ENCODE peak calls at places on chromosome 13, in four cellular contexts. Q is trophoblast cell, V is mesendoderm, K is IMR-90. T is an unnamed sample.

GRCh38 chr13:25874907-25875306 is 176.9 kb downstream of the SHISA2 start:
- DNase-seq in Q (no peak), V (peak; percentile 7), K (no peak), T (no peak)

GRCh38 chr13:91704398-91704797 is 306.0 kb downstream of the GPC5 start:
- DNase-seq in Q (no peak), V (no peak), K (no peak), T (no peak)

GRCh38 chr13:23466144-23467002 is 32.9 kb upstream of the SACS start:
- DNase-seq in Q (peak; percentile 52), V (peak; percentile 88), K (peak; percentile 86), T (no peak)

GRCh38 chr13:39263531-39263930 is 225.3 kb downstream of the NHLRC3 start:
- DNase-seq in Q (no peak), V (no peak), K (no peak), T (no peak)

GRCh38 chr13:70191034-70191433 is 82.8 kb upstream of the KLHL1 start:
- DNase-seq in Q (no peak), V (no peak), K (no peak), T (no peak)

GRCh38 chr13:79749985-79750551 is 269.1 kb downstream of the NDFIP2 start:
- DNase-seq in Q (peak; percentile 90), V (peak; percentile 99), K (peak; percentile 97), T (no peak)

GRCh38 chr13:40206241-40207109 is 460.0 kb downstream of the FOXO1 start:
- DNase-seq in Q (no peak), V (no peak), K (peak; percentile 7), T (no peak)

GRCh38 chr13:70253411-70253810 is 145.2 kb upstream of the KLHL1 start:
- DNase-seq in Q (no peak), V (no peak), K (no peak), T (no peak)

GRCh38 chr13:25319781-25320180 is 18.4 kb downstream of the NUP58 start:
- DNase-seq in Q (no peak), V (no peak), K (peak; percentile 17), T (no peak)

GRCh38 chr13:25859528-25859927 is 192.3 kb downstream of the SHISA2 start:
- DNase-seq in Q (no peak), V (no peak), K (no peak), T (no peak)

GRCh38 chr13:67643656-67644055 is 413.5 kb upstream of the PCDH9 start:
- DNase-seq in Q (no peak), V (peak; percentile 45), K (no peak), T (no peak)

GRCh38 chr13:45518525-45519235 is 53.9 kb downstream of the COG3 start:
- DNase-seq in Q (peak; percentile 31), V (peak; percentile 81), K (peak; percentile 90), T (no peak)

GRCh38 chr13:87234981-87235380 is 436.2 kb upstream of the SLITRK5 start:
- DNase-seq in Q (no peak), V (no peak), K (peak; percentile 64), T (no peak)

GRCh38 chr13:83121904-83122303 is 760.4 kb downstream of the SLITRK1 start:
- DNase-seq in Q (no peak), V (no peak), K (peak; percentile 36), T (no peak)

GRCh38 chr13:46961719-46962118 is 64.9 kb upstream of the HTR2A start:
- DNase-seq in Q (peak; percentile 37), V (peak; percentile 15), K (peak; percentile 89), T (no peak)

GRCh38 chr13:94677799-94678198 is 34.5 kb downstream of the SOX21 start:
- DNase-seq in Q (no peak), V (peak; percentile 84), K (no peak), T (no peak)

GRCh38 chr13:30388401-30389283 is 33.7 kb upstream of the UBE2L5 start:
- DNase-seq in Q (peak; percentile 86), V (peak; percentile 34), K (peak; percentile 89), T (no peak)

GRCh38 chr13:33676045-33676699 is 141.8 kb upstream of the RFC3 start:
- DNase-seq in Q (no peak), V (no peak), K (no peak), T (no peak)

GRCh38 chr13:98370806-98371553 is 193.9 kb upstream of the RNF113B start:
- DNase-seq in Q (no peak), V (no peak), K (peak; percentile 97), T (no peak)

GRCh38 chr13:60169239-60170031 is 5.7 kb upstream of the DIAPH3 start:
- DNase-seq in Q (no peak), V (peak; percentile 57), K (no peak), T (no peak)

GRCh38 chr13:113964251-113964995 is 9.5 kb downstream of the C13orf46 start:
- DNase-seq in Q (no peak), V (no peak), K (no peak), T (no peak)

GRCh38 chr13:68988176-68988575 is 1119.5 kb upstream of the ATXN8OS start:
- DNase-seq in Q (no peak), V (no peak), K (no peak), T (no peak)

GRCh38 chr13:108827637-108828036 is 198.2 kb downstream of the MYO16 start:
- DNase-seq in Q (no peak), V (no peak), K (no peak), T (no peak)

GRCh38 chr13:19957320-19958118 is 1.0 kb upstream of the ZMYM2 start:
- DNase-seq in Q (peak; percentile 48), V (peak; percentile 92), K (peak; percentile 18), T (peak; percentile 86)

GRCh38 chr13:72693832-72694231 is 33.6 kb downstream of the MZT1 start:
- DNase-seq in Q (no peak), V (no peak), K (no peak), T (no peak)

GRCh38 chr13:37365496-37365895 is 233.1 kb downstream of the POSTN start:
- DNase-seq in Q (no peak), V (no peak), K (no peak), T (no peak)

GRCh38 chr13:37375071-37375470 is 223.5 kb downstream of the POSTN start:
- DNase-seq in Q (no peak), V (no peak), K (no peak), T (no peak)

GRCh38 chr13:37364024-37364423 is 234.5 kb downstream of the POSTN start:
- DNase-seq in Q (no peak), V (no peak), K (no peak), T (no peak)

GRCh38 chr13:37369618-37370017 is 228.9 kb downstream of the POSTN start:
- DNase-seq in Q (no peak), V (no peak), K (peak; percentile 80), T (no peak)
- H3K23ac ChIP-seq in Q (no peak overlapping the region), V (no peak overlapping the region), K (no peak overlapping the region), T (no peak overlapping the region)

GRCh38 chr13:110413311-110414040 is 106.4 kb downstream of the COL4A2 start:
- DNase-seq in Q (peak; percentile 54), V (no peak), K (no peak), T (no peak)
- H3K23ac ChIP-seq in Q (no peak overlapping the region), V (no peak overlapping the region), K (no peak overlapping the region), T (no peak overlapping the region)

DNA sequence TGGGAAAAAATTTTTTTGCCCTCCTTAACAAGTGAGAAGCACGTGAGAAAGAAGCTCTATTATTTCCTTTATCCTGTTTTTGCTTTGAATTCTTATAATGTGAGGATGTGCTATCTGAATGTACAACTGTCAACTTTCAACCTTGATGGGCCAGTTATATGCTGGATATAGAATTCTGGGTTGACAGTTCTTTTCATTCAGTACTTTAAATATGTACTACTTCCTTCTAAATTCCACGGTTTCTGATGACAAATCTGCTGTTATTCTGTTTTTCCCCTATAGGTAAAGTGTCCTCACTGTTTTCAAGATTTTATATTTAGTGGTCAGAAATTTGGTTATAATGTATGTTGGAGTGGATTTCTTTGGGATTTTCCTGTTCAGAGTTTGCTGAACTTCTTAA is 29.9 kb downstream of the ZDHHC20 start:
- DNase-seq in Q (no peak), V (no peak), K (no peak), T (no peak)
- H3K23ac ChIP-seq in Q (no peak overlapping the region), V (no peak overlapping the region), K (no peak overlapping the region), T (no peak overlapping the region)

DNA sequence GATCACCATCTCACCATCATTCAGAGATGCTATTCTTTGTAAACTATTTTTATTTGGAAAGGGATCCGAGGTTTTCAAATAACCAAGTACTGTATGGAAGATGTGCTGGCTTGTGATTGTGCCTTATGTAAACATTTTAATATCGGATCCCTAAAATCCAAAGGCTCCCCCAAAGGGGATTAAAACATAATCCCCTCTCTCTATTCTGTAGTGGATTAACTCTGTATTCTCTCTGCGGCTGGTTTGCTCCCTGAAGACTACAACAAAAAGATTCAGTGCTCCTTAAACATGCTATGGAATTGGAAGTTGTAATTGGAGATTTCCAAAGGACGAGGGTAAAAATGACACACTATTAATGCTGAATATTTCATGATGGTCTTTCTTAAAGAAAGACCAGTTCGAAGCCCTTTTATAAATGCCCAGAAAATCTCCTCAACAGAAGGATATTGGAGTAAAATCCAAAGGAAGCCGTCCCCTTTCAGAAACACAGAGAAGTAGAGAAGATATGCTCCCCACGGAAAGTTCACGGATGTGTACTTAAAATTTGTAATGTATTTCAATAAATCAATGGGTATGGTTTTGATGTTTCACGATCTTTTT is 6.6 kb downstream of the MAB21L1 start:
- DNase-seq in Q (no peak), V (no peak), K (no peak), T (no peak)
- H3K23ac ChIP-seq in Q (no peak overlapping the region), V (no peak overlapping the region), K (no peak overlapping the region), T (no peak overlapping the region)

GRCh38 chr13:28794370-28794769 is 25.8 kb upstream of the MTUS2 start:
- DNase-seq in Q (no peak), V (no peak), K (no peak), T (no peak)

GRCh38 chr13:28792992-28793391 is 27.1 kb upstream of the MTUS2 start:
- DNase-seq in Q (no peak), V (no peak), K (peak; percentile 79), T (no peak)

DNA sequence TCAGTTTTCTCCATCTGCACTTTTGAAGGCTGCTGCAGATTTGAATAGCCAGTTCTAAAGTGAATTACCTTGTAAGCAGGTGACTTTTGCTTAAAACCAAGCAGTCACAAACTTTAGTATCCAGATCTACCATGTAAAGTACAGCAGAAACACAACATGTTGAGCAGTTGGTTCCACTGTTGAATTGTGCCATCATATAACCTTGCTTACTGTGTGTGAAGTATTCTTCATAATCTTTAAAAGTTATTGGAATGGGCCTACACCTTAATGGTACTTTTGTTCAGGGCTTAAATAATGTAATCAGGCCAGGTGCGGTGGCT is 23.2 kb upstream of the MTUS2 start:
- DNase-seq in Q (no peak), V (no peak), K (no peak), T (no peak)
- H3K23ac ChIP-seq in Q (no peak overlapping the region), V (no peak overlapping the region), K (no peak overlapping the region), T (no peak overlapping the region)

DNA sequence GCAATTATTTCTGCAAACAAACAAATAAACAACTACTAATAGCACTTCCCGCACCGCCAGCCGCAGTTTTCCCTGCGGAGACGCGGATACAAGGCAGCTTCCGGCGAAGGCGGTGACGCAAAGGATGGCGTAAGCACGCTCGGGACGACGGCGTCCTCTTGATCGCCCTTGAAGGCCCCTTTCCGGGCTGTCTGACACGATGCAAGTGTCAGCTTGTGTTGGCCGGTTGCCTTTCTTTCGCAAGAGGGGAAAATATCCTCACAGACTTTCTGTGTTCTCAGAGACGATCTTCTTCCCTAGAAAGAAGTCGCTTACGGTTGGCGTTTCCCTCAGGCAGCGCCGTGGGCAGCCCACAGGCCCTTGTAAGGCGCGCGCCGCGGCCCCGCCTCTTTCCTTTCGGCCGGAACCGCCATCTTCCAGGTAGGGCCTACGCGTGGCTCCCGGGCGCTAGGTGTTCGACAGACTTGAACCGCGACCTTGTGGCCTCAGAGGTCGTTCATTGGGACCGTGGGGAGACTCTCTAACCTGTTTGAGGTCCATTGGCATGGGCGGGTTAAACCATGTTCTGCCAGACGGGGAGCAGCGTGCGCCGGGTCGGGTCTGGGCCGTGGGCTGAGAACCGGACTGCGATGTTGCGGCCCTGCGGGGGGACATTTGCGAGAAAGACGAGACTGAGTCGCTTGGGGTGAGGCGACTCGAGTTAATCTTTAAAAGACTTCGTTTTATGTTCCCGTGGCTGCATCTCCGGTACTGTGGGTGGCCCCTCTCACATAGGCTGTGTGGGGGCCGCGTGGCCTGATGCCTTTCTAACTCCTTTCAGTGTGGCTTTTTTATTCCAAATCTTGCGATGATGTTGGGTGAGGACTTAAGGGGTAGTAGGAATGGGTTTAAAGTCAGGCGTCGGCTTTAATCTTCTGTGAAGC is at the start of gene RPL21:
- DNase-seq in Q (peak; percentile 94), V (peak; percentile 97), K (peak; percentile 99), T (peak; percentile 80)
- H3K23ac ChIP-seq in Q (no peak within 1 kb of the TSS), V (peak within 1 kb of the TSS; percentile 84), K (peak within 1 kb of the TSS; percentile 86), T (no peak within 1 kb of the TSS)

T was measured in H1.